ENCODE peak calls at places on chromosome 6, in five cellular contexts. One of them, this sample, is unnamed.

GRCh38 chr6:108969776-108970175 is 121.6 kb downstream of the ARMC2 start:
- DNase-seq in brain microvascular endothelial cell: peak; percentile 7
- DNase-seq in HL-60: no peak
- DNase-seq in cardiac muscle cell: no peak
- DNase-seq in heart right ventricle: no peak
- DNase-seq in this sample: no peak

GRCh38 chr6:36138667-36139066 is 8.4 kb downstream of the MAPK13 start:
- DNase-seq in brain microvascular endothelial cell: no peak
- DNase-seq in HL-60: no peak
- DNase-seq in heart right ventricle: no peak
- DNase-seq in cardiac muscle cell: no peak
- DNase-seq in this sample: no peak

GRCh38 chr6:1704711-1705110 is 95.0 kb downstream of the FOXC1 start:
- DNase-seq in heart right ventricle: no peak
- DNase-seq in brain microvascular endothelial cell: no peak
- DNase-seq in HL-60: no peak
- DNase-seq in cardiac muscle cell: no peak
- DNase-seq in this sample: no peak

GRCh38 chr6:71012871-71013456 is 56.1 kb upstream of the B3GAT2 start:
- DNase-seq in brain microvascular endothelial cell: peak; percentile 28
- DNase-seq in heart right ventricle: no peak
- DNase-seq in HL-60: peak; percentile 14
- DNase-seq in cardiac muscle cell: peak; percentile 67
- DNase-seq in this sample: no peak

GRCh38 chr6:139030211-139030530 is 1.6 kb downstream of the ABRACL start:
- DNase-seq in brain microvascular endothelial cell: no peak
- DNase-seq in HL-60: no peak
- DNase-seq in cardiac muscle cell: no peak
- DNase-seq in heart right ventricle: no peak
- DNase-seq in this sample: no peak

GRCh38 chr6:95087394-95088097 is 489.8 kb upstream of the MANEA start:
- DNase-seq in heart right ventricle: no peak
- DNase-seq in HL-60: no peak
- DNase-seq in cardiac muscle cell: peak; percentile 86
- DNase-seq in brain microvascular endothelial cell: peak; percentile 78
- DNase-seq in this sample: no peak

GRCh38 chr6:163950159-163950558 is 535.6 kb downstream of the QKI start:
- DNase-seq in HL-60: no peak
- DNase-seq in cardiac muscle cell: no peak
- DNase-seq in heart right ventricle: no peak
- DNase-seq in brain microvascular endothelial cell: peak; percentile 23
- DNase-seq in this sample: no peak

GRCh38 chr6:26571592-26572296 is 25.0 kb upstream of the ABT1 start:
- DNase-seq in cardiac muscle cell: peak; percentile 72
- DNase-seq in brain microvascular endothelial cell: peak; percentile 79
- DNase-seq in HL-60: no peak
- DNase-seq in heart right ventricle: peak; percentile 50
- DNase-seq in this sample: no peak

GRCh38 chr6:70398783-70399730 is 14.3 kb upstream of the FAM135A start:
- DNase-seq in heart right ventricle: no peak
- DNase-seq in cardiac muscle cell: no peak
- DNase-seq in brain microvascular endothelial cell: peak; percentile 27
- DNase-seq in HL-60: no peak
- DNase-seq in this sample: no peak

GRCh38 chr6:127186889-127187288 is 68.4 kb downstream of the RSPO3 start:
- DNase-seq in HL-60: peak; percentile 43
- DNase-seq in brain microvascular endothelial cell: no peak
- DNase-seq in heart right ventricle: peak; percentile 69
- DNase-seq in cardiac muscle cell: peak; percentile 37
- DNase-seq in this sample: no peak

GRCh38 chr6:116949964-116950363 is 72.9 kb downstream of the RFX6 start:
- DNase-seq in cardiac muscle cell: no peak
- DNase-seq in brain microvascular endothelial cell: no peak
- DNase-seq in HL-60: no peak
- DNase-seq in heart right ventricle: no peak
- DNase-seq in this sample: no peak

GRCh38 chr6:24113891-24114290 is 12.1 kb upstream of the NRSN1 start:
- DNase-seq in cardiac muscle cell: no peak
- DNase-seq in HL-60: no peak
- DNase-seq in brain microvascular endothelial cell: no peak
- DNase-seq in heart right ventricle: no peak
- DNase-seq in this sample: no peak

GRCh38 chr6:47358440-47359225 is 48.9 kb upstream of the TNFRSF21 start:
- DNase-seq in HL-60: no peak
- DNase-seq in heart right ventricle: no peak
- DNase-seq in brain microvascular endothelial cell: no peak
- DNase-seq in cardiac muscle cell: no peak
- DNase-seq in this sample: no peak

GRCh38 chr6:43250992-43251373 is 7.7 kb downstream of the TTBK1 start:
- DNase-seq in cardiac muscle cell: no peak
- DNase-seq in brain microvascular endothelial cell: peak; percentile 10
- DNase-seq in heart right ventricle: no peak
- DNase-seq in HL-60: no peak
- DNase-seq in this sample: no peak

GRCh38 chr6:162532283-162533008 is 195.1 kb downstream of the PRKN start:
- DNase-seq in HL-60: no peak
- DNase-seq in cardiac muscle cell: no peak
- DNase-seq in heart right ventricle: no peak
- DNase-seq in brain microvascular endothelial cell: no peak
- DNase-seq in this sample: no peak

GRCh38 chr6:134416501-134417154 is 98.7 kb upstream of the SGK1 start:
- DNase-seq in HL-60: no peak
- DNase-seq in heart right ventricle: no peak
- DNase-seq in brain microvascular endothelial cell: peak; percentile 69
- DNase-seq in cardiac muscle cell: no peak
- DNase-seq in this sample: no peak

GRCh38 chr6:87908978-87909802 is 138.5 kb upstream of the SPACA1 start:
- DNase-seq in HL-60: no peak
- DNase-seq in heart right ventricle: no peak
- DNase-seq in cardiac muscle cell: no peak
- DNase-seq in brain microvascular endothelial cell: peak; percentile 83
- DNase-seq in this sample: no peak

GRCh38 chr6:146770965-146771735 is 172.4 kb downstream of the ADGB start:
- DNase-seq in brain microvascular endothelial cell: no peak
- DNase-seq in HL-60: peak; percentile 91
- DNase-seq in heart right ventricle: peak; percentile 36
- DNase-seq in cardiac muscle cell: no peak
- DNase-seq in this sample: no peak

GRCh38 chr6:146770275-146770964 is 171.6 kb downstream of the ADGB start:
- DNase-seq in HL-60: no peak
- DNase-seq in brain microvascular endothelial cell: no peak
- DNase-seq in heart right ventricle: peak; percentile 10
- DNase-seq in cardiac muscle cell: no peak
- DNase-seq in this sample: no peak

DNA sequence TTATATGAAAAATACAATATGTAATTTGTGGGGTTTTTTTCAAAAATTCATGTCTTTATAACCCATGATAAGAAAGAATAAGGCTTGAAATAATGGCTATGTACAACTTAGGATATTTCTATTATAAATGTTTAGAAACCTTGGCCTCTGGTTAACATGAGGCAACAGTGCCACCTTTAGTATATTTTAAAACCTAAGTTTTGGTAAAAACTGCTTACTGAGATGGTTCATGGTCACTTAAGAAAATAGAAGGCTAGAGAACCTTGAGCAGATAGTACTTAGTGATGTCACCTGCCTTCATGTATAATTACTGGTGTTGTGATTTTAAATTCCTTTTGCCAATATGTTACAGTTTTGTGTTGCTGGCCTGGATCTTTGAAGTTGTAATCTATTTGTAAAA is 176.5 kb downstream of the ADGB start:
- DNase-seq in brain microvascular endothelial cell: no peak
- DNase-seq in HL-60: no peak
- DNase-seq in heart right ventricle: no peak
- DNase-seq in cardiac muscle cell: no peak
- DNase-seq in this sample: no peak
- TF ChIP-seq CTCF in brain microvascular endothelial cell: no peak
- TF ChIP-seq CTCF in HL-60: no peak
- TF ChIP-seq CTCF in heart right ventricle: no peak
- TF ChIP-seq CTCF in cardiac muscle cell: no peak
- TF ChIP-seq CTCF in this sample: peak; percentile 4

GRCh38 chr6:16043171-16044142 is 85.4 kb upstream of the MYLIP start:
- DNase-seq in brain microvascular endothelial cell: no peak
- DNase-seq in HL-60: no peak
- DNase-seq in cardiac muscle cell: no peak
- DNase-seq in heart right ventricle: no peak
- DNase-seq in this sample: no peak

GRCh38 chr6:16045238-16045637 is 83.6 kb upstream of the MYLIP start:
- DNase-seq in heart right ventricle: no peak
- DNase-seq in HL-60: no peak
- DNase-seq in brain microvascular endothelial cell: no peak
- DNase-seq in cardiac muscle cell: no peak
- DNase-seq in this sample: no peak

GRCh38 chr6:16041327-16041726 is 87.6 kb upstream of the MYLIP start:
- DNase-seq in HL-60: no peak
- DNase-seq in brain microvascular endothelial cell: no peak
- DNase-seq in heart right ventricle: no peak
- DNase-seq in cardiac muscle cell: no peak
- DNase-seq in this sample: no peak

GRCh38 chr6:16042751-16043150 is 86.1 kb upstream of the MYLIP start:
- DNase-seq in cardiac muscle cell: no peak
- DNase-seq in HL-60: no peak
- DNase-seq in heart right ventricle: no peak
- DNase-seq in brain microvascular endothelial cell: no peak
- DNase-seq in this sample: no peak

DNA sequence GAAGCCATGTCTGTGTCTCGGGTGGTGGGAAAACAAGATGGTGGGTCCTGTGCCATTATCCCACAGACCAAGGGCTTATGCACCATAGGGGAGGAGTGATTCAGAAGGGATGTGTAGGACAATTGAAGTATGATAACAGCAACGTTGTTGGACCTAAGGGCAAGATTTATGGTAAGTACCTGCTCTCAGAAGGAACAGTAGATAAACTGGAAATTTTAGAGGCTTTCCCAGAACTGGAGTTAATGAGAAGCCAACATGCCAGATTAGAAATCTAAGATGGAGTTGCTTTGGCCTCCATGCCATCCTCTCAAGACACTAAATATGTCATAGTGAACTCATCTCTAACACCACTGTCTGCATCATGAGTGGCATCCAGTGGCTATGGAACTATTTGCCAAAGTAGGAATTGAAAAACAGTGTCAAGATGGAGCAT is 84.7 kb upstream of the MYLIP start:
- DNase-seq in brain microvascular endothelial cell: no peak
- DNase-seq in HL-60: no peak
- DNase-seq in cardiac muscle cell: no peak
- DNase-seq in heart right ventricle: no peak
- DNase-seq in this sample: no peak
- TF ChIP-seq CTCF in brain microvascular endothelial cell: no peak
- TF ChIP-seq CTCF in HL-60: no peak
- TF ChIP-seq CTCF in cardiac muscle cell: no peak
- TF ChIP-seq CTCF in heart right ventricle: no peak
- TF ChIP-seq CTCF in this sample: no peak

GRCh38 chr6:128370072-128370471 is 150.3 kb downstream of the PTPRK start:
- DNase-seq in heart right ventricle: no peak
- DNase-seq in HL-60: no peak
- DNase-seq in cardiac muscle cell: no peak
- DNase-seq in brain microvascular endothelial cell: peak; percentile 14
- DNase-seq in this sample: no peak
- TF ChIP-seq CTCF in heart right ventricle: no peak
- TF ChIP-seq CTCF in HL-60: no peak
- TF ChIP-seq CTCF in cardiac muscle cell: no peak
- TF ChIP-seq CTCF in brain microvascular endothelial cell: peak; percentile 3
- TF ChIP-seq CTCF in this sample: no peak

GRCh38 chr6:125104425-125104824 is 49.1 kb upstream of the TPD52L1 start:
- DNase-seq in heart right ventricle: no peak
- DNase-seq in cardiac muscle cell: peak; percentile 26
- DNase-seq in HL-60: no peak
- DNase-seq in brain microvascular endothelial cell: peak; percentile 46
- DNase-seq in this sample: no peak
- TF ChIP-seq CTCF in heart right ventricle: no peak
- TF ChIP-seq CTCF in cardiac muscle cell: no peak
- TF ChIP-seq CTCF in HL-60: no peak
- TF ChIP-seq CTCF in brain microvascular endothelial cell: no peak
- TF ChIP-seq CTCF in this sample: no peak

DNA sequence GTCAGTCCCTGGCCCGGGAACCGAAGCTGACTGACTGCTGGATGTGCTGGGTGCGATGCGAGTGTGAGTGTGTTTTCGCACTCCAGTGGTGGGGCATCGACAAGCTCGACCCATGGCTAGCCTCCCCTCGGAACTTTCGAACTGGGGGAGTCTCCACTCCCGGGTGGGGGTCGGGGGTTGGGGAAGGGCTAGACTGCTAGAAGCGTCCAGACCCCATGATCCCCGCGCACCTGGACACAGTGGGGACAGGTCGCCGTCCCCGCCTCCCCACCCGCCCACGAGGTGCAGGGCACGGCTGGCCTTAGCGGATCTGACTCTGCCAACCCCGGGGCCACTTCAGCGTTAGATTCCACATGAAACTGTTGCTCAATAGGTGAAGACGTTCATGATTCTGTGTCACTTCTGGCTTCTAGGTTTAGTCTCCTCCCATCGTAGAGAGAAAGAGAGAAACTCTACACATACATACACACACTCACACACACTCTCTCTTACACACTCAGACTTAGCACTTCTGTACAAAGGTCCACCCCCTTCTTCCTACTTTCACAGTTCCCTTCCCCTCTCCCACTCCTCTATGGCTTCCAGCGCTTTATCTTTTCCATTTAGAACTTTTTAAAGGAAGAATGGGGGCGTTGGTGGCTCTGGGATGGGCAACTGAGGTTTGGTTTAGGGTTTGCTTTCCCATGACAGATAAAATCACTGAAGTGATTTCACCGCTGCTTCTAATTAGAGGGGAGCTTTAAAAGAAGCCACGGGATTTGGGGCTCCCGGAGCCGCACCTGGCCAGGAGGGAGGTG is 5.1 kb upstream of the TFAP2A start:
- DNase-seq in heart right ventricle: no peak
- DNase-seq in HL-60: no peak
- DNase-seq in brain microvascular endothelial cell: no peak
- DNase-seq in cardiac muscle cell: no peak
- DNase-seq in this sample: no peak
- TF ChIP-seq CTCF in heart right ventricle: no peak
- TF ChIP-seq CTCF in HL-60: no peak
- TF ChIP-seq CTCF in brain microvascular endothelial cell: no peak
- TF ChIP-seq CTCF in cardiac muscle cell: no peak
- TF ChIP-seq CTCF in this sample: no peak

This sample was measured in D721Med.